ENCODE peak calls at places on chromosomes 4 and X, in four cellular contexts. One of them, this sample, is unnamed.

GRCh38 chr4:73897380-73898136 is 28.4 kb downstream of the CXCL1 start:
- DNase-seq in astrocyte of the spinal cord: peak
- DNase-seq in activated CD8-positive, alpha-beta T cell treated with anti-CD3 and anti-CD28 coated beads for 36 hours: no peak
- DNase-seq in NT2/D1: no peak
- DNase-seq in this sample: no peak

GRCh38 chrX:96424007-96424406 is 260.6 kb upstream of the DIAPH2 start:
- DNase-seq in astrocyte of the spinal cord: no peak
- DNase-seq in activated CD8-positive, alpha-beta T cell treated with anti-CD3 and anti-CD28 coated beads for 36 hours: no peak
- DNase-seq in NT2/D1: no peak
- DNase-seq in this sample: no peak

GRCh38 chr4:85127653-85128052 is 161.2 kb upstream of the WDFY3 start:
- DNase-seq in astrocyte of the spinal cord: peak
- DNase-seq in activated CD8-positive, alpha-beta T cell treated with anti-CD3 and anti-CD28 coated beads for 36 hours: peak
- DNase-seq in NT2/D1: no peak
- DNase-seq in this sample: peak

GRCh38 chrX:154366666-154367055 is 7.8 kb downstream of the FLNA start:
- DNase-seq in astrocyte of the spinal cord: no peak
- DNase-seq in activated CD8-positive, alpha-beta T cell treated with anti-CD3 and anti-CD28 coated beads for 36 hours: no peak
- DNase-seq in NT2/D1: no peak
- DNase-seq in this sample: no peak

GRCh38 chrX:1134156-1134555 is 78.3 kb downstream of the CRLF2 start:
- DNase-seq in astrocyte of the spinal cord: no peak
- DNase-seq in activated CD8-positive, alpha-beta T cell treated with anti-CD3 and anti-CD28 coated beads for 36 hours: no peak
- DNase-seq in NT2/D1: no peak
- DNase-seq in this sample: no peak

GRCh38 chr4:167602157-167602556 is 367.9 kb upstream of the SPOCK3 start:
- DNase-seq in astrocyte of the spinal cord: no peak
- DNase-seq in activated CD8-positive, alpha-beta T cell treated with anti-CD3 and anti-CD28 coated beads for 36 hours: no peak
- DNase-seq in NT2/D1: no peak
- DNase-seq in this sample: no peak

GRCh38 chr4:109945056-109945455 is 32.4 kb downstream of the EGF start:
- DNase-seq in astrocyte of the spinal cord: no peak
- DNase-seq in activated CD8-positive, alpha-beta T cell treated with anti-CD3 and anti-CD28 coated beads for 36 hours: peak
- DNase-seq in NT2/D1: no peak
- DNase-seq in this sample: no peak

GRCh38 chr4:77010841-77011354 is 61.3 kb downstream of the SEPTIN11 start:
- DNase-seq in astrocyte of the spinal cord: peak
- DNase-seq in activated CD8-positive, alpha-beta T cell treated with anti-CD3 and anti-CD28 coated beads for 36 hours: no peak
- DNase-seq in NT2/D1: no peak
- DNase-seq in this sample: no peak

GRCh38 chrX:29488919-29489318 is 726.4 kb upstream of the MAGEB2 start:
- DNase-seq in astrocyte of the spinal cord: no peak
- DNase-seq in activated CD8-positive, alpha-beta T cell treated with anti-CD3 and anti-CD28 coated beads for 36 hours: no peak
- DNase-seq in NT2/D1: no peak
- DNase-seq in this sample: no peak

GRCh38 chrX:57251965-57252364 is 34.5 kb upstream of the FAAH2 start:
- DNase-seq in astrocyte of the spinal cord: no peak
- DNase-seq in activated CD8-positive, alpha-beta T cell treated with anti-CD3 and anti-CD28 coated beads for 36 hours: no peak
- DNase-seq in NT2/D1: no peak
- DNase-seq in this sample: no peak

GRCh38 chr4:81427605-81427922 is 44.1 kb downstream of the RASGEF1B start:
- DNase-seq in astrocyte of the spinal cord: no peak
- DNase-seq in activated CD8-positive, alpha-beta T cell treated with anti-CD3 and anti-CD28 coated beads for 36 hours: no peak
- DNase-seq in NT2/D1: no peak
- DNase-seq in this sample: no peak

GRCh38 chrX:20746690-20747089 is 480.0 kb upstream of the RPS6KA3 start:
- DNase-seq in astrocyte of the spinal cord: no peak
- DNase-seq in activated CD8-positive, alpha-beta T cell treated with anti-CD3 and anti-CD28 coated beads for 36 hours: no peak
- DNase-seq in NT2/D1: no peak
- DNase-seq in this sample: no peak

GRCh38 chr4:87076690-87077358 is 142.0 kb downstream of the AFF1 start:
- DNase-seq in astrocyte of the spinal cord: no peak
- DNase-seq in activated CD8-positive, alpha-beta T cell treated with anti-CD3 and anti-CD28 coated beads for 36 hours: no peak
- DNase-seq in NT2/D1: no peak
- DNase-seq in this sample: no peak

GRCh38 chrX:150767475-150768131 is 74.4 kb downstream of the MTMR1 start:
- DNase-seq in astrocyte of the spinal cord: peak
- DNase-seq in activated CD8-positive, alpha-beta T cell treated with anti-CD3 and anti-CD28 coated beads for 36 hours: peak
- DNase-seq in NT2/D1: no peak
- DNase-seq in this sample: no peak

GRCh38 chr4:183670251-183670650 is 11.2 kb downstream of the TRAPPC11 start:
- DNase-seq in astrocyte of the spinal cord: no peak
- DNase-seq in activated CD8-positive, alpha-beta T cell treated with anti-CD3 and anti-CD28 coated beads for 36 hours: no peak
- DNase-seq in NT2/D1: no peak
- DNase-seq in this sample: no peak

GRCh38 chr4:26459756-26460530 is 30.3 kb downstream of the CCKAR start:
- DNase-seq in astrocyte of the spinal cord: peak
- DNase-seq in activated CD8-positive, alpha-beta T cell treated with anti-CD3 and anti-CD28 coated beads for 36 hours: no peak
- DNase-seq in NT2/D1: no peak
- DNase-seq in this sample: no peak

GRCh38 chr4:181085584-181085983 is 1157.6 kb upstream of the TENM3 start:
- DNase-seq in astrocyte of the spinal cord: no peak
- DNase-seq in activated CD8-positive, alpha-beta T cell treated with anti-CD3 and anti-CD28 coated beads for 36 hours: no peak
- DNase-seq in NT2/D1: no peak
- DNase-seq in this sample: no peak

GRCh38 chr4:165369522-165369921 is 9.3 kb upstream of the CPE start:
- DNase-seq in astrocyte of the spinal cord: no peak
- DNase-seq in activated CD8-positive, alpha-beta T cell treated with anti-CD3 and anti-CD28 coated beads for 36 hours: no peak
- DNase-seq in NT2/D1: no peak
- DNase-seq in this sample: no peak

GRCh38 chrX:40660381-40660780 is 13.0 kb upstream of the CXorf38 start:
- DNase-seq in astrocyte of the spinal cord: no peak
- DNase-seq in activated CD8-positive, alpha-beta T cell treated with anti-CD3 and anti-CD28 coated beads for 36 hours: no peak
- DNase-seq in NT2/D1: no peak
- DNase-seq in this sample: no peak

GRCh38 chrX:139881130-139881529 is 51.7 kb downstream of the ATP11C start:
- DNase-seq in astrocyte of the spinal cord: peak
- DNase-seq in activated CD8-positive, alpha-beta T cell treated with anti-CD3 and anti-CD28 coated beads for 36 hours: no peak
- DNase-seq in NT2/D1: no peak
- DNase-seq in this sample: no peak

GRCh38 chrX:16100673-16101072 is 22.7 kb upstream of the GRPR start:
- DNase-seq in astrocyte of the spinal cord: no peak
- DNase-seq in activated CD8-positive, alpha-beta T cell treated with anti-CD3 and anti-CD28 coated beads for 36 hours: no peak
- DNase-seq in NT2/D1: no peak
- DNase-seq in this sample: no peak

GRCh38 chr4:163651761-163652160 is 157.3 kb downstream of the TMA16 start:
- DNase-seq in astrocyte of the spinal cord: no peak
- DNase-seq in activated CD8-positive, alpha-beta T cell treated with anti-CD3 and anti-CD28 coated beads for 36 hours: no peak
- DNase-seq in NT2/D1: no peak
- DNase-seq in this sample: no peak

GRCh38 chrX:136147320-136147901 is at the start of gene FHL1:
- DNase-seq in astrocyte of the spinal cord: no peak
- DNase-seq in activated CD8-positive, alpha-beta T cell treated with anti-CD3 and anti-CD28 coated beads for 36 hours: peak
- DNase-seq in NT2/D1: no peak
- DNase-seq in this sample: peak

GRCh38 chrX:129690435-129690834 is 35.7 kb upstream of the APLN start:
- DNase-seq in astrocyte of the spinal cord: no peak
- DNase-seq in activated CD8-positive, alpha-beta T cell treated with anti-CD3 and anti-CD28 coated beads for 36 hours: no peak
- DNase-seq in NT2/D1: no peak
- DNase-seq in this sample: no peak

GRCh38 chrX:40174594-40175415 is 77.0 kb upstream of the BCOR start:
- DNase-seq in astrocyte of the spinal cord: peak
- DNase-seq in activated CD8-positive, alpha-beta T cell treated with anti-CD3 and anti-CD28 coated beads for 36 hours: peak
- DNase-seq in NT2/D1: no peak
- DNase-seq in this sample: peak

GRCh38 chr4:102299708-102300107 is 45.6 kb downstream of the SLC39A8 start:
- DNase-seq in astrocyte of the spinal cord: peak
- DNase-seq in activated CD8-positive, alpha-beta T cell treated with anti-CD3 and anti-CD28 coated beads for 36 hours: peak
- DNase-seq in NT2/D1: no peak
- DNase-seq in this sample: no peak

GRCh38 chrX:13685126-13685763 is 3.7 kb upstream of the RAB9A start:
- DNase-seq in astrocyte of the spinal cord: no peak
- DNase-seq in activated CD8-positive, alpha-beta T cell treated with anti-CD3 and anti-CD28 coated beads for 36 hours: no peak
- DNase-seq in NT2/D1: no peak
- DNase-seq in this sample: no peak